ENCODE peak calls at places on chromosome 12, in seven cellular contexts. W is activated CD4-positive, alpha-beta T cell treated with anti-CD3 and anti-CD28 coated beads for 36 hours; V is activated T-cell treated with anti-CD3 and anti-CD28 coated beads for 1 hour; S is NCI-H2029; T is progenitor cell of endocrine pancreas; M is tibial nerve; J is neural crest cell. Y is an unnamed sample.

GRCh38 chr12:120598674-120599463 is 17.7 kb upstream of the POP5 start:
- DNase-seq in W (no peak), V (no peak), S (no peak), T (no peak), M (no peak), J (no peak), Y (no peak)

GRCh38 chr12:7242176-7243101 is 53.0 kb downstream of the PEX5 start:
- DNase-seq in W (no peak), V (no peak), S (no peak), T (no peak), M (no peak), J (no peak), Y (no peak)

GRCh38 chr12:78651755-78652154 is 212.8 kb upstream of the SYT1 start:
- DNase-seq in W (no peak), V (no peak), S (no peak), T (no peak), M (no peak), J (no peak), Y (no peak)

GRCh38 chr12:69290545-69291277 is 51.3 kb downstream of the CPSF6 start:
- DNase-seq in W (peak; percentile 88), V (peak; percentile 75), S (peak; percentile 72), T (peak; percentile 74), M (peak; percentile 79), J (peak; percentile 84), Y (peak; percentile 81)

GRCh38 chr12:110316861-110317260 is 35.8 kb downstream of the ATP2A2 start:
- DNase-seq in W (no peak), V (no peak), S (no peak), T (no peak), M (no peak), J (no peak), Y (no peak)

GRCh38 chr12:122079532-122080081 is 1.1 kb downstream of the MLXIP start:
- DNase-seq in W (no peak), V (no peak), S (no peak), T (no peak), M (no peak), J (no peak), Y (no peak)

GRCh38 chr12:63318933-63319332 is 167.9 kb upstream of the AVPR1A start:
- DNase-seq in W (no peak), V (no peak), S (no peak), T (no peak), M (no peak), J (no peak), Y (no peak)

GRCh38 chr12:11981174-11981733 is 89.5 kb upstream of the BCL2L14 start:
- DNase-seq in W (peak; percentile 70), V (peak; percentile 2), S (no peak), T (no peak), M (no peak), J (no peak), Y (no peak)

GRCh38 chr12:95413576-95413975 is 60.4 kb upstream of the METAP2 start:
- DNase-seq in W (no peak), V (no peak), S (no peak), T (no peak), M (no peak), J (no peak), Y (no peak)

GRCh38 chr12:52029686-52030085 is 21.6 kb upstream of the NR4A1 start:
- DNase-seq in W (no peak), V (no peak), S (peak; percentile 86), T (no peak), M (no peak), J (no peak), Y (no peak)

GRCh38 chr12:62250671-62251608 is 9.3 kb upstream of the USP15 start:
- DNase-seq in W (no peak), V (no peak), S (no peak), T (no peak), M (no peak), J (no peak), Y (no peak)

GRCh38 chr12:47082963-47083621 is 3.3 kb upstream of the AMIGO2 start:
- DNase-seq in W (no peak), V (no peak), S (peak; percentile 32), T (no peak), M (peak; percentile 42), J (no peak), Y (no peak)

GRCh38 chr12:47277972-47278448 is 198.3 kb upstream of the AMIGO2 start:
- DNase-seq in W (peak; percentile 24), V (no peak), S (no peak), T (no peak), M (no peak), J (no peak), Y (no peak)

GRCh38 chr12:18323159-18323558 is 61.8 kb downstream of the PIK3C2G start:
- DNase-seq in W (no peak), V (no peak), S (no peak), T (no peak), M (no peak), J (no peak), Y (no peak)

GRCh38 chr12:122133192-122133950 is 40.6 kb downstream of the IL31 start:
- DNase-seq in W (no peak), V (no peak), S (no peak), T (no peak), M (no peak), J (no peak), Y (no peak)

GRCh38 chr12:2319747-2320146 is 267.0 kb downstream of the CACNA1C start:
- DNase-seq in W (no peak), V (no peak), S (no peak), T (no peak), M (no peak), J (no peak), Y (no peak)

GRCh38 chr12:119911147-119911546 is 34.0 kb upstream of the CIT start:
- DNase-seq in W (no peak), V (no peak), S (no peak), T (no peak), M (no peak), J (no peak), Y (no peak)

GRCh38 chr12:69442894-69443293 is 27.3 kb upstream of the FRS2 start:
- DNase-seq in W (no peak), V (no peak), S (peak; percentile 76), T (no peak), M (no peak), J (no peak), Y (no peak)

GRCh38 chr12:66269757-66270383 is 32.4 kb upstream of the HELB start:
- DNase-seq in W (peak; percentile 50), V (no peak), S (no peak), T (no peak), M (peak; percentile 37), J (peak; percentile 1), Y (no peak)

GRCh38 chr12:95663525-95663924 is 112.2 kb upstream of the USP44 start:
- DNase-seq in W (no peak), V (no peak), S (no peak), T (no peak), M (no peak), J (no peak), Y (no peak)

GRCh38 chr12:88854260-88854659 is 274.0 kb upstream of the KITLG start:
- DNase-seq in W (no peak), V (no peak), S (no peak), T (no peak), M (no peak), J (no peak), Y (no peak)

GRCh38 chr12:96466939-96467751 is 22.2 kb upstream of the CFAP54 start:
- DNase-seq in W (no peak), V (no peak), S (peak; percentile 53), T (no peak), M (no peak), J (no peak), Y (no peak)

GRCh38 chr12:50055831-50056628 is 1.4 kb upstream of the ASIC1 start:
- DNase-seq in W (peak; percentile 79), V (peak; percentile 30), S (no peak), T (no peak), M (peak; percentile 51), J (peak; percentile 41), Y (peak; percentile 44)

GRCh38 chr12:122882908-122883563 is 12.9 kb downstream of the VPS37B start:
- DNase-seq in W (no peak), V (no peak), S (no peak), T (no peak), M (no peak), J (no peak), Y (no peak)

GRCh38 chr12:52344111-52344510 is 22.9 kb upstream of the KRT83 start:
- DNase-seq in W (no peak), V (no peak), S (no peak), T (no peak), M (no peak), J (no peak), Y (no peak)

GRCh38 chr12:1107669-1108068 is 116.6 kb downstream of the ERC1 start:
- DNase-seq in W (no peak), V (no peak), S (no peak), T (no peak), M (no peak), J (no peak), Y (no peak)

GRCh38 chr12:58656254-58657009 is 263.9 kb downstream of the LRIG3 start:
- DNase-seq in W (no peak), V (no peak), S (no peak), T (no peak), M (no peak), J (no peak), Y (no peak)

GRCh38 chr12:26941251-26941650 is 3.0 kb downstream of the FGFR1OP2 start:
- DNase-seq in W (no peak), V (no peak), S (no peak), T (no peak), M (no peak), J (no peak), Y (no peak)

GRCh38 chr12:2876431-2877046 is 435 bp downstream of the FOXM1 start:
- DNase-seq in W (peak; percentile 59), V (no peak), S (no peak), T (no peak), M (no peak), J (no peak), Y (no peak)

GRCh38 chr12:54286042-54286931 is 5.8 kb downstream of the HNRNPA1 start:
- DNase-seq in W (no peak), V (no peak), S (no peak), T (no peak), M (no peak), J (no peak), Y (no peak)

GRCh38 chr12:45611061-45611460 is 118.4 kb upstream of the ARID2 start:
- DNase-seq in W (no peak), V (no peak), S (no peak), T (no peak), M (no peak), J (no peak), Y (no peak)

GRCh38 chr12:9646794-9647622 is 22.5 kb upstream of the CLEC2D start:
- DNase-seq in W (peak; percentile 21), V (no peak), S (no peak), T (no peak), M (no peak), J (no peak), Y (no peak)

GRCh38 chr12:112992541-112993398 is 14.5 kb downstream of the OAS2 start:
- DNase-seq in W (peak; percentile 82), V (peak; percentile 36), S (peak; percentile 22), T (peak; percentile 15), M (peak; percentile 45), J (peak; percentile 50), Y (peak; percentile 48)

GRCh38 chr12:67773896-67774295 is 125.4 kb downstream of the DYRK2 start:
- DNase-seq in W (no peak), V (no peak), S (no peak), T (no peak), M (no peak), J (no peak), Y (no peak)

GRCh38 chr12:68063900-68064590 is 74.8 kb downstream of the IFNG-AS1 start:
- DNase-seq in W (no peak), V (no peak), S (no peak), T (no peak), M (no peak), J (no peak), Y (no peak)

GRCh38 chr12:1439201-1439600 is 155.2 kb downstream of the FBXL14 start:
- DNase-seq in W (no peak), V (no peak), S (no peak), T (no peak), M (no peak), J (no peak), Y (no peak)

GRCh38 chr12:19915392-19916192 is 452.7 kb upstream of the PDE3A start:
- DNase-seq in W (no peak), V (no peak), S (peak; percentile 12), T (no peak), M (peak; percentile 56), J (no peak), Y (no peak)

GRCh38 chr12:113263431-113263963 is 42.2 kb downstream of the TPCN1 start:
- DNase-seq in W (no peak), V (no peak), S (no peak), T (no peak), M (no peak), J (no peak), Y (no peak)